ENCODE peak calls at places on chromosome 15, in ten cellular contexts. One of them, this sample, is unnamed.

GRCh38 chr15:31435891-31436628 is 109.4 kb downstream of the KLF13 start:
- DNase-seq in IMR-90: no peak
- DNase-seq in fibroblast of mammary gland: peak; percentile 67
- DNase-seq in left lung: no peak
- DNase-seq in CD8-positive, alpha-beta T cell: peak; percentile 34
- DNase-seq in GM10248: no peak
- DNase-seq in GM13977: no peak
- DNase-seq in heart left ventricle: no peak
- DNase-seq in cardiac muscle cell: no peak
- DNase-seq in AG09309: no peak
- DNase-seq in this sample: no peak

GRCh38 chr15:93180656-93181055 is 91.6 kb upstream of the RGMA start:
- DNase-seq in IMR-90: no peak
- DNase-seq in fibroblast of mammary gland: no peak
- DNase-seq in left lung: no peak
- DNase-seq in CD8-positive, alpha-beta T cell: no peak
- DNase-seq in GM10248: no peak
- DNase-seq in GM13977: no peak
- DNase-seq in heart left ventricle: no peak
- DNase-seq in cardiac muscle cell: peak; percentile 14
- DNase-seq in AG09309: no peak
- DNase-seq in this sample: no peak

GRCh38 chr15:40333922-40334492 is 6.7 kb downstream of the CCDC9B start:
- DNase-seq in IMR-90: peak; percentile 86
- DNase-seq in fibroblast of mammary gland: peak; percentile 39
- DNase-seq in left lung: peak; percentile 87
- DNase-seq in CD8-positive, alpha-beta T cell: peak; percentile 27
- DNase-seq in GM10248: peak; percentile 61
- DNase-seq in GM13977: peak; percentile 49
- DNase-seq in heart left ventricle: peak; percentile 80
- DNase-seq in cardiac muscle cell: no peak
- DNase-seq in AG09309: no peak
- DNase-seq in this sample: peak; percentile 93

GRCh38 chr15:100729461-100729860 is 127.1 kb downstream of the ASB7 start:
- DNase-seq in IMR-90: no peak
- DNase-seq in fibroblast of mammary gland: no peak
- DNase-seq in left lung: no peak
- DNase-seq in CD8-positive, alpha-beta T cell: no peak
- DNase-seq in GM10248: no peak
- DNase-seq in GM13977: no peak
- DNase-seq in heart left ventricle: no peak
- DNase-seq in cardiac muscle cell: no peak
- DNase-seq in AG09309: no peak
- DNase-seq in this sample: no peak

GRCh38 chr15:48987142-48987541 is 23.4 kb upstream of the SHC4 start:
- DNase-seq in IMR-90: no peak
- DNase-seq in fibroblast of mammary gland: no peak
- DNase-seq in left lung: no peak
- DNase-seq in CD8-positive, alpha-beta T cell: no peak
- DNase-seq in GM10248: no peak
- DNase-seq in GM13977: no peak
- DNase-seq in heart left ventricle: no peak
- DNase-seq in cardiac muscle cell: no peak
- DNase-seq in AG09309: no peak
- DNase-seq in this sample: no peak

GRCh38 chr15:51669381-51669780 is 11.9 kb upstream of the SCG3 start:
- DNase-seq in IMR-90: no peak
- DNase-seq in fibroblast of mammary gland: no peak
- DNase-seq in left lung: no peak
- DNase-seq in CD8-positive, alpha-beta T cell: no peak
- DNase-seq in GM10248: no peak
- DNase-seq in GM13977: no peak
- DNase-seq in heart left ventricle: no peak
- DNase-seq in cardiac muscle cell: no peak
- DNase-seq in AG09309: no peak
- DNase-seq in this sample: no peak

GRCh38 chr15:55552926-55553325 is 35.2 kb downstream of the PYGO1 start:
- DNase-seq in IMR-90: peak; percentile 83
- DNase-seq in fibroblast of mammary gland: peak; percentile 53
- DNase-seq in left lung: no peak
- DNase-seq in CD8-positive, alpha-beta T cell: no peak
- DNase-seq in GM10248: no peak
- DNase-seq in GM13977: no peak
- DNase-seq in heart left ventricle: peak; percentile 71
- DNase-seq in cardiac muscle cell: peak; percentile 5
- DNase-seq in AG09309: no peak
- DNase-seq in this sample: no peak

GRCh38 chr15:26806161-26806560 is 33.3 kb upstream of the GABRB3 start:
- DNase-seq in IMR-90: no peak
- DNase-seq in fibroblast of mammary gland: no peak
- DNase-seq in left lung: no peak
- DNase-seq in CD8-positive, alpha-beta T cell: no peak
- DNase-seq in GM10248: no peak
- DNase-seq in GM13977: no peak
- DNase-seq in heart left ventricle: no peak
- DNase-seq in cardiac muscle cell: peak; percentile 51
- DNase-seq in AG09309: no peak
- DNase-seq in this sample: no peak

GRCh38 chr15:101609742-101610627 is 42.2 kb downstream of the TM2D3 start:
- DNase-seq in IMR-90: no peak
- DNase-seq in fibroblast of mammary gland: no peak
- DNase-seq in left lung: peak; percentile 54
- DNase-seq in CD8-positive, alpha-beta T cell: no peak
- DNase-seq in GM10248: no peak
- DNase-seq in GM13977: no peak
- DNase-seq in heart left ventricle: no peak
- DNase-seq in cardiac muscle cell: no peak
- DNase-seq in AG09309: no peak
- DNase-seq in this sample: no peak

GRCh38 chr15:80780416-80781221 is 1.4 kb downstream of the CEMIP start:
- DNase-seq in IMR-90: peak; percentile 62
- DNase-seq in fibroblast of mammary gland: peak; percentile 51
- DNase-seq in left lung: peak; percentile 87
- DNase-seq in CD8-positive, alpha-beta T cell: no peak
- DNase-seq in GM10248: no peak
- DNase-seq in GM13977: peak; percentile 40
- DNase-seq in heart left ventricle: peak; percentile 60
- DNase-seq in cardiac muscle cell: peak; percentile 89
- DNase-seq in AG09309: no peak
- DNase-seq in this sample: no peak

GRCh38 chr15:87826119-87826730 is 430.3 kb downstream of the NTRK3 start:
- DNase-seq in IMR-90: no peak
- DNase-seq in fibroblast of mammary gland: no peak
- DNase-seq in left lung: no peak
- DNase-seq in CD8-positive, alpha-beta T cell: no peak
- DNase-seq in GM10248: no peak
- DNase-seq in GM13977: no peak
- DNase-seq in heart left ventricle: no peak
- DNase-seq in cardiac muscle cell: peak; percentile 5
- DNase-seq in AG09309: no peak
- DNase-seq in this sample: no peak

DNA sequence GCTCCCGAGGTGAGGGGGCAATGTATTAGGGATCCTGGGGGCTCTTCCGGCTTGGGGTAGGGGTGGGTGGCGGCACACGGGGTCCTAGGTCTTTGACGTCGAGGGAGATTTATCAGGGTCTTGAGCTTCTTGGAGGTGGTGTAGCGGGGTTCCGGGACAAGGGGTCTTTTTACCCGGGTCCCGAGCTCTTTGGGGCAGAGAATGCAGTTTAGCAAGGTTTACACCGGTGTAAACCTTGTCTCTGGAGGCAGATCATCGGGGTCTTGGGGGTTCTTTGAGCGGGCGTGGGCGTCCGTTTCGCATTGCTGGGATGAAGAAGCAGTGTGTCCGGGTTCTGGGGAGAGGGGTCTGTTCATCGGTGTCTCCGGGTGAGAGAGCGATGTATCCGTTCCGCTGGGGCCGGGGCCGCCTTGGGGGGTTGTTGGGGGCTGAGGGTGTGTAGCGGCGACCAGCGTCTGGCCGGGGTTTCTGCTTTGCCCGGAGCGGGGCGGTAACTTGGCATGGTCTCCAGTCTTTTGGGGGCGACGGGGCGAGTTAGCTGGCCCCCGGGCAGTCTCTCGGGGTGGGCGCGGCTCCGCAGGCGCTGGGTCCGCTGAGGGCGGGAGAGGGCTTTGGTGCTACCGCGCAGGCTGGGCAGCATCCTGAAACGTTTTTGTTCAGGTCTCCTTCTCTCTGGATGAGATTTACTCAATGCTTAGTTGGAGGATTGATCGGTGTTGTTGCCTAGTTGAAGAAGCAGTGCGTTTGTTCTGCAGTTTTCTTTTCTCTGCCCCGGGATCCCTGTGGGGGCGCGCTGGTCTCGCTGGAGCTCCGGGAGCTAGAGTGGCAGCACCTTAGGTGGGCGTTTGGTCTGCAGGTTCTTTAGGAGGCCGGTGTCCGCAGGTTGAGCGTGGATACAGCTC is 792 bp downstream of the GLCE start:
- DNase-seq in IMR-90: peak; percentile 16
- DNase-seq in fibroblast of mammary gland: peak; percentile 33
- DNase-seq in left lung: peak; percentile 84
- DNase-seq in CD8-positive, alpha-beta T cell: peak; percentile 32
- DNase-seq in GM10248: peak; percentile 31
- DNase-seq in GM13977: peak; percentile 45
- DNase-seq in heart left ventricle: peak; percentile 36
- DNase-seq in cardiac muscle cell: peak; percentile 67
- DNase-seq in AG09309: no peak
- DNase-seq in this sample: no peak
- TF ChIP-seq CTCF in IMR-90: peak; percentile 27
- TF ChIP-seq CTCF in fibroblast of mammary gland: peak; percentile 33
- TF ChIP-seq CTCF in left lung: no peak
- TF ChIP-seq CTCF in CD8-positive, alpha-beta T cell: no peak
- TF ChIP-seq CTCF in GM10248: peak; percentile 23
- TF ChIP-seq CTCF in GM13977: no peak
- TF ChIP-seq CTCF in heart left ventricle: peak; percentile 19
- TF ChIP-seq CTCF in cardiac muscle cell: peak; percentile 42
- TF ChIP-seq CTCF in AG09309: peak; percentile 36
- TF ChIP-seq CTCF in this sample: no peak

DNA sequence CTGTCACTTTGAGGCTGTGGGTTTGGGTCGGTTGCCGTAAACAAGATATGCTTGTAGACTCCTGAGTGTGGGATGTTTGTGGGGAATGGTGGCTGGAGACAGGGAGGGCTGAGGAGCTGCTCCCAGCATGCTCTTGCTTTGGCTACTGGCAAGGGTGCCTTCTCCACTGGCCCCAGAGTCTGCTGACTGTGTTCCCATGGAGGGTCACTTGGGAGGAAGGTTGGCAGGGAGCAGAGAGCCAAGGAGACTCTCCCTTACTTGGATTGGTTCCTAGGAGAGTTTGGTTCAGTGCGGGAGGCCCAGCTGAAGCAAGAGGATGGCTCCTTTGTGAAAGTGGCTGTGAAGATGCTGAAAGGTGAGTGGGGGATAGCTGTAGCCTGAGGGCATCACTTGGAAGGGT is 11.8 kb downstream of the TYRO3 start:
- DNase-seq in IMR-90: no peak
- DNase-seq in fibroblast of mammary gland: no peak
- DNase-seq in left lung: no peak
- DNase-seq in CD8-positive, alpha-beta T cell: no peak
- DNase-seq in GM10248: peak; percentile 3
- DNase-seq in GM13977: no peak
- DNase-seq in heart left ventricle: no peak
- DNase-seq in cardiac muscle cell: no peak
- DNase-seq in AG09309: no peak
- DNase-seq in this sample: no peak
- TF ChIP-seq CTCF in IMR-90: no peak
- TF ChIP-seq CTCF in fibroblast of mammary gland: no peak
- TF ChIP-seq CTCF in left lung: no peak
- TF ChIP-seq CTCF in CD8-positive, alpha-beta T cell: no peak
- TF ChIP-seq CTCF in GM10248: no peak
- TF ChIP-seq CTCF in GM13977: no peak
- TF ChIP-seq CTCF in heart left ventricle: no peak
- TF ChIP-seq CTCF in cardiac muscle cell: no peak
- TF ChIP-seq CTCF in AG09309: no peak
- TF ChIP-seq CTCF in this sample: no peak

DNA sequence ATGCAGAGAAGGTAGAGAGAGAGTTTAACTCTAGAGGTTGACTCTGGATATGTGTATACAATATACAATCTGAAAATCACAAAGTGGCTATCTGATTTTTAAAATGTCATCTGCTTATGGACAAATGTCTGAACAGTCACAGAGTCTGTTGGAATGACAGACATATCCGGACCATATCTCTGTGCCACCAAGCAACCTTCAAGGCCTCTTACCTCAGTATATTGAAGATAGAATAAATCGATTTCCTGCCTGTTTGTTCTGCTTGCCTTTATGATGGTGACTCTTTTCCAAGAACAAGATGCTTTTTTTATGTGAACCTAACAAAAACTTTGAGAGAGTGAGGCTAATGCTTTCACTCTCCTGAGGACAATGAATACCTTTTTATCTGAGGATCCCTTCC is 151.1 kb downstream of the RBPMS2 start:
- DNase-seq in IMR-90: no peak
- DNase-seq in fibroblast of mammary gland: no peak
- DNase-seq in left lung: no peak
- DNase-seq in CD8-positive, alpha-beta T cell: no peak
- DNase-seq in GM10248: no peak
- DNase-seq in GM13977: no peak
- DNase-seq in heart left ventricle: no peak
- DNase-seq in cardiac muscle cell: no peak
- DNase-seq in AG09309: no peak
- DNase-seq in this sample: no peak
- TF ChIP-seq CTCF in IMR-90: no peak
- TF ChIP-seq CTCF in fibroblast of mammary gland: no peak
- TF ChIP-seq CTCF in left lung: no peak
- TF ChIP-seq CTCF in CD8-positive, alpha-beta T cell: no peak
- TF ChIP-seq CTCF in GM10248: no peak
- TF ChIP-seq CTCF in GM13977: no peak
- TF ChIP-seq CTCF in heart left ventricle: no peak
- TF ChIP-seq CTCF in cardiac muscle cell: no peak
- TF ChIP-seq CTCF in AG09309: no peak
- TF ChIP-seq CTCF in this sample: no peak

DNA sequence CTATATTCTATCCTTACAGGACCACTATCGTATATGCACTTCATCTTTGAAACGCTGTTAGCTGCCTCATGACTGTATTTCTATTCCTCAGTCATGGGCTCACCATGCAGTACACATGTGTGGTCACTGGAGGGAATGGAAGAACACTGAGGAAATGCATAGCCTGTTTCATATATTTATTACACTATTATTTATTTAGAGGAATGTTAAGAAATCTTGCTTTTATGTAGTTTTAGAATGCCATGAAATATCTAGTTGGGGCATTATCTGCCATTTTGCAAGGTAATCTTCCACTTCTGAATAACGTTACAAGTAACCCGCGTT is 155.7 kb downstream of the IGF1R start:
- DNase-seq in IMR-90: peak; percentile 17
- DNase-seq in fibroblast of mammary gland: no peak
- DNase-seq in left lung: no peak
- DNase-seq in CD8-positive, alpha-beta T cell: no peak
- DNase-seq in GM10248: no peak
- DNase-seq in GM13977: no peak
- DNase-seq in heart left ventricle: no peak
- DNase-seq in cardiac muscle cell: no peak
- DNase-seq in AG09309: no peak
- DNase-seq in this sample: no peak
- TF ChIP-seq CTCF in IMR-90: peak; percentile 18
- TF ChIP-seq CTCF in fibroblast of mammary gland: peak; percentile 21
- TF ChIP-seq CTCF in left lung: peak; percentile 14
- TF ChIP-seq CTCF in CD8-positive, alpha-beta T cell: no peak
- TF ChIP-seq CTCF in GM10248: no peak
- TF ChIP-seq CTCF in GM13977: no peak
- TF ChIP-seq CTCF in heart left ventricle: no peak
- TF ChIP-seq CTCF in cardiac muscle cell: no peak
- TF ChIP-seq CTCF in AG09309: no peak
- TF ChIP-seq CTCF in this sample: no peak

GRCh38 chr15:97849183-97849582 is 111.3 kb upstream of the ARRDC4 start:
- DNase-seq in IMR-90: no peak
- DNase-seq in fibroblast of mammary gland: no peak
- DNase-seq in left lung: no peak
- DNase-seq in CD8-positive, alpha-beta T cell: no peak
- DNase-seq in GM10248: no peak
- DNase-seq in GM13977: no peak
- DNase-seq in heart left ventricle: no peak
- DNase-seq in cardiac muscle cell: no peak
- DNase-seq in AG09309: no peak
- DNase-seq in this sample: no peak
- TF ChIP-seq CTCF in IMR-90: no peak
- TF ChIP-seq CTCF in fibroblast of mammary gland: no peak
- TF ChIP-seq CTCF in left lung: no peak
- TF ChIP-seq CTCF in CD8-positive, alpha-beta T cell: no peak
- TF ChIP-seq CTCF in GM10248: no peak
- TF ChIP-seq CTCF in GM13977: no peak
- TF ChIP-seq CTCF in heart left ventricle: no peak
- TF ChIP-seq CTCF in cardiac muscle cell: no peak
- TF ChIP-seq CTCF in AG09309: no peak
- TF ChIP-seq CTCF in this sample: no peak

This sample was measured in CD14-positive monocyte.